ENCODE peak calls at places on chromosomes 7 and 10, in seven cellular contexts. R is fibroblast of gingiva; T is upper lobe of right lung; Q is body of pancreas; O is activated naive CD4-positive, alpha-beta T cell; E is AG20443; W is NCI-H1436. F is an unnamed sample.

GRCh38 chr10:103648951-103649532 is 155.5 kb downstream of the NEURL1 start:
- DNase-seq in R (peak), T (no peak), Q (no peak), O (no peak), E (peak), W (no peak), F (peak)

GRCh38 chr10:62048919-62049636 is 147.6 kb downstream of the ARID5B start:
- DNase-seq in R (peak), T (peak), Q (peak), O (peak), E (peak), W (peak), F (peak)

GRCh38 chr10:46557319-46558140 is 1.1 kb upstream of the GPRIN2 start:
- DNase-seq in R (no peak), T (peak), Q (peak), O (no peak), E (no peak), W (no peak), F (no peak)

GRCh38 chr10:71747808-71748523 is 25.4 kb downstream of the VSIR start:
- DNase-seq in R (no peak), T (no peak), Q (no peak), O (no peak), E (no peak), W (no peak), F (no peak)

GRCh38 chr10:71696635-71697326 is 22.8 kb downstream of the C10orf105 start:
- DNase-seq in R (no peak), T (peak), Q (peak), O (peak), E (peak), W (peak), F (no peak)

GRCh38 chr10:101301111-101301731 is 52.7 kb upstream of the BTRC start:
- DNase-seq in R (no peak), T (no peak), Q (peak), O (no peak), E (no peak), W (peak), F (no peak)

GRCh38 chr7:142478479-142479220 is 220.8 kb upstream of the PRSS58 start:
- DNase-seq in R (peak), T (no peak), Q (peak), O (no peak), E (peak), W (peak), F (no peak)

GRCh38 chr7:25391295-25391861 is 163.1 kb upstream of the NPVF start:
- DNase-seq in R (peak), T (no peak), Q (no peak), O (no peak), E (peak), W (peak), F (no peak)

GRCh38 chr10:17201165-17202013 is at the start of gene TRDMT1:
- DNase-seq in R (peak), T (peak), Q (peak), O (peak), E (peak), W (peak), F (peak)

GRCh38 chr10:1572519-1573333 is 164.6 kb downstream of the ADARB2 start:
- DNase-seq in R (no peak), T (peak), Q (no peak), O (no peak), E (no peak), W (no peak), F (no peak)

GRCh38 chr10:119306514-119306951 is 99.2 kb downstream of the GRK5 start:
- DNase-seq in R (no peak), T (no peak), Q (no peak), O (no peak), E (no peak), W (peak), F (no peak)

GRCh38 chr10:110547139-110547761 is 20.2 kb upstream of the SMC3 start:
- DNase-seq in R (peak), T (no peak), Q (no peak), O (no peak), E (peak), W (peak), F (no peak)

GRCh38 chr7:134651991-134652390 is 5.3 kb downstream of the BPGM start:
- DNase-seq in R (peak), T (no peak), Q (no peak), O (no peak), E (peak), W (no peak), F (no peak)

GRCh38 chr10:69474688-69475432 is 23.6 kb downstream of the TSPAN15 start:
- DNase-seq in R (peak), T (no peak), Q (no peak), O (no peak), E (peak), W (no peak), F (no peak)

F was measured in GOT3.